ENCODE peak calls at places on chromosomes 5 and 9, in seven cellular contexts. One of them, this sample, is unnamed.

GRCh38 chr9:93674580-93675335 is 98.4 kb downstream of the PHF2 start:
- DNase-seq in mucosa of descending colon: peak
- DNase-seq in Peyer's patch: no peak
- DNase-seq in astrocyte: no peak
- DNase-seq in H1: no peak
- DNase-seq in type B pancreatic cell: peak
- DNase-seq in K562: no peak
- DNase-seq in this sample: peak

GRCh38 chr5:109483395-109483974 is 73.7 kb upstream of the PJA2 start:
- DNase-seq in astrocyte: no peak
- DNase-seq in mucosa of descending colon: no peak
- DNase-seq in K562: no peak
- DNase-seq in Peyer's patch: no peak
- DNase-seq in H1: no peak
- DNase-seq in type B pancreatic cell: no peak
- DNase-seq in this sample: no peak

GRCh38 chr5:137264041-137264440 is 235.1 kb downstream of the SPOCK1 start:
- DNase-seq in Peyer's patch: no peak
- DNase-seq in H1: no peak
- DNase-seq in mucosa of descending colon: no peak
- DNase-seq in astrocyte: peak
- DNase-seq in K562: no peak
- DNase-seq in type B pancreatic cell: no peak
- DNase-seq in this sample: no peak

GRCh38 chr9:71130521-71130920 is 9.1 kb upstream of the TRPM3 start:
- DNase-seq in H1: no peak
- DNase-seq in type B pancreatic cell: no peak
- DNase-seq in astrocyte: no peak
- DNase-seq in Peyer's patch: no peak
- DNase-seq in K562: no peak
- DNase-seq in mucosa of descending colon: no peak
- DNase-seq in this sample: no peak

GRCh38 chr9:83238871-83239624 is 176.1 kb upstream of the RASEF start:
- DNase-seq in K562: no peak
- DNase-seq in Peyer's patch: no peak
- DNase-seq in astrocyte: no peak
- DNase-seq in type B pancreatic cell: no peak
- DNase-seq in mucosa of descending colon: no peak
- DNase-seq in H1: no peak
- DNase-seq in this sample: no peak

GRCh38 chr5:177478711-177479646 is 5.5 kb upstream of the DBN1 start:
- DNase-seq in H1: no peak
- DNase-seq in K562: no peak
- DNase-seq in mucosa of descending colon: peak
- DNase-seq in astrocyte: peak
- DNase-seq in type B pancreatic cell: no peak
- DNase-seq in Peyer's patch: peak
- DNase-seq in this sample: no peak

GRCh38 chr5:72512179-72512860 is 5.1 kb upstream of the ZNF366 start:
- DNase-seq in H1: no peak
- DNase-seq in K562: no peak
- DNase-seq in type B pancreatic cell: no peak
- DNase-seq in Peyer's patch: no peak
- DNase-seq in astrocyte: no peak
- DNase-seq in mucosa of descending colon: no peak
- DNase-seq in this sample: no peak

GRCh38 chr9:128550770-128551651 is 1.4 kb upstream of the SPTAN1 start:
- DNase-seq in Peyer's patch: no peak
- DNase-seq in K562: no peak
- DNase-seq in H1: no peak
- DNase-seq in mucosa of descending colon: peak
- DNase-seq in astrocyte: peak
- DNase-seq in type B pancreatic cell: no peak
- DNase-seq in this sample: no peak

GRCh38 chr5:137595680-137596079 is 96.6 kb upstream of the SPOCK1 start:
- DNase-seq in K562: no peak
- DNase-seq in H1: no peak
- DNase-seq in type B pancreatic cell: peak
- DNase-seq in Peyer's patch: no peak
- DNase-seq in mucosa of descending colon: no peak
- DNase-seq in astrocyte: no peak
- DNase-seq in this sample: peak

GRCh38 chr5:82754347-82754746 is 322.8 kb downstream of the TMEM167A start:
- DNase-seq in Peyer's patch: no peak
- DNase-seq in mucosa of descending colon: no peak
- DNase-seq in K562: no peak
- DNase-seq in type B pancreatic cell: no peak
- DNase-seq in astrocyte: no peak
- DNase-seq in H1: no peak
- DNase-seq in this sample: no peak

GRCh38 chr9:93116049-93116961 is 17.7 kb downstream of the NINJ1 start:
- DNase-seq in Peyer's patch: peak
- DNase-seq in type B pancreatic cell: no peak
- DNase-seq in mucosa of descending colon: peak
- DNase-seq in astrocyte: no peak
- DNase-seq in H1: no peak
- DNase-seq in K562: no peak
- DNase-seq in this sample: no peak

GRCh38 chr5:151531581-151531980 is 59.5 kb downstream of the FAT2 start:
- DNase-seq in K562: no peak
- DNase-seq in H1: no peak
- DNase-seq in Peyer's patch: no peak
- DNase-seq in mucosa of descending colon: no peak
- DNase-seq in astrocyte: no peak
- DNase-seq in type B pancreatic cell: no peak
- DNase-seq in this sample: no peak

GRCh38 chr5:133393776-133394476 is 218.4 kb downstream of the FSTL4 start:
- DNase-seq in H1: no peak
- DNase-seq in type B pancreatic cell: peak
- DNase-seq in K562: no peak
- DNase-seq in astrocyte: no peak
- DNase-seq in Peyer's patch: no peak
- DNase-seq in mucosa of descending colon: no peak
- DNase-seq in this sample: peak

GRCh38 chr5:125038477-125038876 is 292.0 kb upstream of the ZNF608 start:
- DNase-seq in mucosa of descending colon: no peak
- DNase-seq in astrocyte: no peak
- DNase-seq in type B pancreatic cell: no peak
- DNase-seq in H1: no peak
- DNase-seq in K562: no peak
- DNase-seq in Peyer's patch: no peak
- DNase-seq in this sample: no peak

GRCh38 chr9:86454701-86455402 is 100.6 kb upstream of the TUT7 start:
- DNase-seq in H1: no peak
- DNase-seq in mucosa of descending colon: no peak
- DNase-seq in K562: no peak
- DNase-seq in astrocyte: peak
- DNase-seq in type B pancreatic cell: no peak
- DNase-seq in Peyer's patch: no peak
- DNase-seq in this sample: no peak

GRCh38 chr5:82349651-82350050 is 71.5 kb upstream of the RPS23 start:
- DNase-seq in mucosa of descending colon: peak
- DNase-seq in K562: peak
- DNase-seq in astrocyte: no peak
- DNase-seq in type B pancreatic cell: no peak
- DNase-seq in H1: peak
- DNase-seq in Peyer's patch: no peak
- DNase-seq in this sample: no peak

GRCh38 chr9:95771556-95772280 is 103.8 kb upstream of the ERCC6L2 start:
- DNase-seq in astrocyte: peak
- DNase-seq in mucosa of descending colon: no peak
- DNase-seq in K562: no peak
- DNase-seq in H1: no peak
- DNase-seq in type B pancreatic cell: no peak
- DNase-seq in Peyer's patch: no peak
- DNase-seq in this sample: no peak

GRCh38 chr5:157546456-157547100 is 29.0 kb downstream of the ADAM19 start:
- DNase-seq in Peyer's patch: no peak
- DNase-seq in K562: no peak
- DNase-seq in type B pancreatic cell: no peak
- DNase-seq in H1: no peak
- DNase-seq in mucosa of descending colon: no peak
- DNase-seq in astrocyte: peak
- DNase-seq in this sample: no peak

GRCh38 chr5:91367908-91368648 is 15.0 kb downstream of the ARRDC3 start:
- DNase-seq in Peyer's patch: no peak
- DNase-seq in mucosa of descending colon: no peak
- DNase-seq in K562: no peak
- DNase-seq in H1: no peak
- DNase-seq in type B pancreatic cell: no peak
- DNase-seq in astrocyte: no peak
- DNase-seq in this sample: no peak

GRCh38 chr5:61600141-61600480 is 268.1 kb downstream of the ZSWIM6 start:
- DNase-seq in type B pancreatic cell: no peak
- DNase-seq in mucosa of descending colon: no peak
- DNase-seq in Peyer's patch: no peak
- DNase-seq in K562: no peak
- DNase-seq in astrocyte: no peak
- DNase-seq in H1: no peak
- DNase-seq in this sample: no peak

GRCh38 chr5:51544386-51544785 is 161.1 kb downstream of the ISL1 start:
- DNase-seq in mucosa of descending colon: no peak
- DNase-seq in Peyer's patch: no peak
- DNase-seq in H1: no peak
- DNase-seq in astrocyte: peak
- DNase-seq in K562: no peak
- DNase-seq in type B pancreatic cell: no peak
- DNase-seq in this sample: no peak

GRCh38 chr9:18056993-18057369 is 417.0 kb upstream of the ADAMTSL1 start:
- DNase-seq in Peyer's patch: no peak
- DNase-seq in H1: no peak
- DNase-seq in astrocyte: no peak
- DNase-seq in type B pancreatic cell: no peak
- DNase-seq in mucosa of descending colon: no peak
- DNase-seq in K562: no peak
- DNase-seq in this sample: no peak

GRCh38 chr5:148259288-148259687 is 9.3 kb upstream of the SPINK13 start:
- DNase-seq in Peyer's patch: no peak
- DNase-seq in mucosa of descending colon: no peak
- DNase-seq in K562: no peak
- DNase-seq in H1: no peak
- DNase-seq in type B pancreatic cell: no peak
- DNase-seq in astrocyte: no peak
- DNase-seq in this sample: no peak

GRCh38 chr5:160281275-160281674 is 31.1 kb downstream of the CCNJL start:
- DNase-seq in K562: no peak
- DNase-seq in mucosa of descending colon: no peak
- DNase-seq in Peyer's patch: no peak
- DNase-seq in astrocyte: no peak
- DNase-seq in type B pancreatic cell: no peak
- DNase-seq in H1: no peak
- DNase-seq in this sample: no peak

GRCh38 chr5:98108497-98108896 is 665.0 kb upstream of the RGMB start:
- DNase-seq in mucosa of descending colon: no peak
- DNase-seq in K562: no peak
- DNase-seq in H1: no peak
- DNase-seq in Peyer's patch: no peak
- DNase-seq in astrocyte: peak
- DNase-seq in type B pancreatic cell: no peak
- DNase-seq in this sample: no peak

GRCh38 chr5:173315495-173316352 is 12.5 kb downstream of the STC2 start:
- DNase-seq in H1: no peak
- DNase-seq in type B pancreatic cell: no peak
- DNase-seq in Peyer's patch: no peak
- DNase-seq in mucosa of descending colon: no peak
- DNase-seq in astrocyte: peak
- DNase-seq in K562: no peak
- DNase-seq in this sample: peak

GRCh38 chr5:73363911-73364730 is 84.5 kb downstream of the FOXD1 start:
- DNase-seq in type B pancreatic cell: no peak
- DNase-seq in K562: no peak
- DNase-seq in mucosa of descending colon: no peak
- DNase-seq in Peyer's patch: no peak
- DNase-seq in astrocyte: peak
- DNase-seq in H1: no peak
- DNase-seq in this sample: no peak

DNA sequence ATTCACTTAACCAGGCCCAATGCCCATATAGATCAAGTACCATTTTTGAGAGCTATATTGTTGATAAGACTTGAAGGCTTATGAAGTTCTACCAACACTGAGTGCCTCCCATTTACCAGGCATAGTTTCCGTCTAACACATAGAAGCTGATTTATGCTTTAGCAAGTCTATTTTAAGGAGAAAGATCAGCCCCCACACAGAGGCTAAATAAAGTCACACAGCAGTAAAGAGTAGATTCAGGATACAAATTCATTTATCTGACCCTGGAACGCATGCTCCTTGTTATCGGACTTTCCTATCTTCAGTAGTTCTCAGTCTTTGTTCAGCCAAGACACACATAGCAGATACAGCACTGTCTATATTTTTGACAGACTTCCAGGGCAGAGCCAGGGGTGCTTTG is 34.2 kb downstream of the DMGDH start:
- DNase-seq in Peyer's patch: no peak
- DNase-seq in mucosa of descending colon: no peak
- DNase-seq in H1: no peak
- DNase-seq in type B pancreatic cell: no peak
- DNase-seq in astrocyte: no peak
- DNase-seq in K562: no peak
- DNase-seq in this sample: no peak
- TF ChIP-seq CTCF in Peyer's patch: no peak
- TF ChIP-seq CTCF in mucosa of descending colon: no peak
- TF ChIP-seq CTCF in H1: no peak
- TF ChIP-seq CTCF in type B pancreatic cell: no peak
- TF ChIP-seq CTCF in astrocyte: no peak
- TF ChIP-seq CTCF in K562: no peak
- TF ChIP-seq CTCF in this sample: no peak

DNA sequence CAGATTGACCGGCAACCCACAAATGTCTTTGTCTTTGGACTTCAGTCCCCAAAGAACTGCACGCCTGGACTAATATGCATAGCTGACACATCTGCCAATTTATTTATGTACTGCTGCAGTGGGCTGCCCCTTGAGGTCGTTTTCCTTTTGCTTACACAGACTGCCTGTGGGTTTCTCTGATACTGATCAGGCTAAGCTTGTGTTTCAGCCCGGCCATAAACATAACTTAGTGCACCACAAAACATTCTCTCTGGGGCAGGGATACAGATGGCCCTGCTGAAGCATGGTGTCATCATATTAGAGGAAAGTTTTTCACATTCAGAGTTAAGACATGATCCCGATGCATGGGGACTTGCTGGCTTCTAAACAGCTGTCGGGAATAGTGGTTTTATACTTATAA is 75.3 kb downstream of the NUDT12 start:
- DNase-seq in H1: no peak
- DNase-seq in type B pancreatic cell: no peak
- DNase-seq in astrocyte: peak
- DNase-seq in K562: no peak
- DNase-seq in mucosa of descending colon: no peak
- DNase-seq in Peyer's patch: no peak
- DNase-seq in this sample: no peak
- TF ChIP-seq CTCF in H1: no peak
- TF ChIP-seq CTCF in type B pancreatic cell: peak
- TF ChIP-seq CTCF in astrocyte: no peak
- TF ChIP-seq CTCF in K562: no peak
- TF ChIP-seq CTCF in mucosa of descending colon: no peak
- TF ChIP-seq CTCF in Peyer's patch: no peak
- TF ChIP-seq CTCF in this sample: no peak

GRCh38 chr5:81301221-81302015 is at the start of gene ZCCHC9:
- DNase-seq in mucosa of descending colon: peak
- DNase-seq in H1: peak
- DNase-seq in K562: peak
- DNase-seq in astrocyte: peak
- DNase-seq in type B pancreatic cell: peak
- DNase-seq in Peyer's patch: peak
- DNase-seq in this sample: peak
- TF ChIP-seq CTCF in mucosa of descending colon: no peak
- TF ChIP-seq CTCF in H1: no peak
- TF ChIP-seq CTCF in K562: peak
- TF ChIP-seq CTCF in astrocyte: no peak
- TF ChIP-seq CTCF in type B pancreatic cell: peak
- TF ChIP-seq CTCF in Peyer's patch: peak
- TF ChIP-seq CTCF in this sample: peak

GRCh38 chr5:143343042-143343441 is 60.4 kb downstream of the NR3C1 start:
- DNase-seq in type B pancreatic cell: no peak
- DNase-seq in K562: no peak
- DNase-seq in mucosa of descending colon: no peak
- DNase-seq in H1: no peak
- DNase-seq in Peyer's patch: no peak
- DNase-seq in astrocyte: no peak
- DNase-seq in this sample: no peak
- TF ChIP-seq CTCF in type B pancreatic cell: no peak
- TF ChIP-seq CTCF in K562: no peak
- TF ChIP-seq CTCF in mucosa of descending colon: no peak
- TF ChIP-seq CTCF in H1: no peak
- TF ChIP-seq CTCF in Peyer's patch: no peak
- TF ChIP-seq CTCF in astrocyte: no peak
- TF ChIP-seq CTCF in this sample: no peak

This sample was measured in osteocyte.